ENCODE peak calls at places on chromosomes 3 and 15, in seven cellular contexts. W, Y, O, G, J, T and U are unnamed samples.

GRCh38 chr3:183540501-183541234 is 14.8 kb downstream of the KLHL6 start:
- DNase-seq in W (no peak), Y (no peak), O (no peak), G (no peak), J (no peak), T (no peak), U (no peak)

GRCh38 chr3:85081191-85081895 is 122.6 kb downstream of the CADM2 start:
- DNase-seq in W (no peak), Y (no peak), O (peak), G (no peak), J (no peak), T (no peak), U (no peak)

GRCh38 chr15:60397772-60398445 is at the start of gene ANXA2:
- DNase-seq in W (peak), Y (no peak), O (no peak), G (no peak), J (peak), T (peak), U (peak)

GRCh38 chr15:66878761-66879160 is 176.7 kb downstream of the SMAD6 start:
- DNase-seq in W (no peak), Y (no peak), O (no peak), G (no peak), J (no peak), T (no peak), U (no peak)

GRCh38 chr3:4841783-4842440 is 137.3 kb upstream of the BHLHE40 start:
- DNase-seq in W (no peak), Y (no peak), O (no peak), G (no peak), J (no peak), T (no peak), U (no peak)

GRCh38 chr3:18837137-18837536 is 311.2 kb upstream of the KCNH8 start:
- DNase-seq in W (no peak), Y (no peak), O (no peak), G (no peak), J (no peak), T (no peak), U (no peak)

GRCh38 chr15:79136434-79137046 is 46.0 kb upstream of the RASGRF1 start:
- DNase-seq in W (no peak), Y (no peak), O (no peak), G (no peak), J (no peak), T (no peak), U (no peak)

GRCh38 chr3:100796556-100796955 is 87.3 kb downstream of the TFG start:
- DNase-seq in W (peak), Y (peak), O (no peak), G (no peak), J (no peak), T (no peak), U (peak)

GRCh38 chr3:18062289-18063025 is 320.0 kb upstream of the TBC1D5 start:
- DNase-seq in W (no peak), Y (no peak), O (no peak), G (no peak), J (no peak), T (no peak), U (no peak)

GRCh38 chr3:123067689-123068226 is 933 bp downstream of the PDIA5 start:
- DNase-seq in W (no peak), Y (no peak), O (no peak), G (no peak), J (no peak), T (peak), U (no peak)

GRCh38 chr15:93987068-93987467 is 244.3 kb upstream of the MCTP2 start:
- DNase-seq in W (no peak), Y (no peak), O (no peak), G (no peak), J (no peak), T (no peak), U (no peak)

GRCh38 chr3:171809513-171810277 is 588 bp downstream of the PLD1 start:
- DNase-seq in W (no peak), Y (no peak), O (peak), G (peak), J (peak), T (peak), U (no peak)

GRCh38 chr3:133578548-133579191 is 5.2 kb downstream of the CDV3 start:
- DNase-seq in W (peak), Y (no peak), O (no peak), G (peak), J (peak), T (peak), U (peak)

GRCh38 chr3:143644370-143645089 is 203.7 kb downstream of the SLC9A9 start:
- DNase-seq in W (peak), Y (peak), O (peak), G (peak), J (peak), T (peak), U (peak)

GRCh38 chr3:159911011-159911663 is 77.5 kb upstream of the IL12A start:
- DNase-seq in W (no peak), Y (no peak), O (no peak), G (no peak), J (no peak), T (no peak), U (peak)

GRCh38 chr3:107990433-107990832 is 100.4 kb downstream of the CD47 start:
- DNase-seq in W (no peak), Y (no peak), O (no peak), G (no peak), J (no peak), T (no peak), U (no peak)

GRCh38 chr15:74950078-74951000 is 6.2 kb downstream of the RPP25 start:
- DNase-seq in W (peak), Y (peak), O (no peak), G (peak), J (peak), T (peak), U (peak)

GRCh38 chr3:115040673-115041286 is 106.3 kb downstream of the ZBTB20 start:
- DNase-seq in W (peak), Y (peak), O (no peak), G (peak), J (peak), T (peak), U (peak)

GRCh38 chr3:58683001-58683845 is 16.6 kb upstream of the FAM3D start:
- DNase-seq in W (peak), Y (peak), O (no peak), G (no peak), J (no peak), T (no peak), U (peak)

GRCh38 chr3:81462921-81463320 is 298.5 kb downstream of the GBE1 start:
- DNase-seq in W (no peak), Y (no peak), O (no peak), G (peak), J (no peak), T (no peak), U (no peak)

GRCh38 chr3:10507331-10507730 is 1.9 kb upstream of the ATP2B2 start:
- DNase-seq in W (no peak), Y (no peak), O (no peak), G (no peak), J (no peak), T (no peak), U (no peak)

GRCh38 chr3:10505791-10506585 is 602 bp upstream of the ATP2B2 start:
- DNase-seq in W (no peak), Y (no peak), O (no peak), G (no peak), J (peak), T (no peak), U (no peak)

GRCh38 chr3:10505050-10505790 is at the start of gene ATP2B2:
- DNase-seq in W (no peak), Y (no peak), O (no peak), G (no peak), J (peak), T (no peak), U (no peak)

GRCh38 chr3:10508235-10508618 is 2.8 kb upstream of the ATP2B2 start:
- DNase-seq in W (no peak), Y (no peak), O (no peak), G (peak), J (no peak), T (no peak), U (no peak)

GRCh38 chr3:10506696-10507095 is 1.3 kb upstream of the ATP2B2 start:
- DNase-seq in W (no peak), Y (no peak), O (no peak), G (no peak), J (no peak), T (no peak), U (no peak)
- TF ChIP-seq JUND in W (no peak), Y (no peak), O (no peak), G (no peak), J (no peak), T (no peak), U (no peak)

GRCh38 chr3:74630602-74631001 is 16.1 kb upstream of the CNTN3 start:
- DNase-seq in W (no peak), Y (no peak), O (no peak), G (no peak), J (no peak), T (no peak), U (peak)
- TF ChIP-seq JUND in W (no peak), Y (no peak), O (no peak), G (no peak), J (no peak), T (no peak), U (no peak)

GRCh38 chr3:24493951-24494615 is 567 bp downstream of the THRB start:
- DNase-seq in W (no peak), Y (no peak), O (no peak), G (peak), J (peak), T (peak), U (peak)

GRCh38 chr3:24495334-24495994 is 814 bp upstream of the THRB start:
- DNase-seq in W (peak), Y (no peak), O (no peak), G (peak), J (peak), T (peak), U (peak)

GRCh38 chr3:24494616-24495333 is at the start of gene THRB:
- DNase-seq in W (peak), Y (no peak), O (no peak), G (peak), J (peak), T (peak), U (peak)

GRCh38 chr3:24490151-24490550 is 4.5 kb downstream of the THRB start:
- DNase-seq in W (no peak), Y (no peak), O (no peak), G (peak), J (no peak), T (no peak), U (no peak)

DNA sequence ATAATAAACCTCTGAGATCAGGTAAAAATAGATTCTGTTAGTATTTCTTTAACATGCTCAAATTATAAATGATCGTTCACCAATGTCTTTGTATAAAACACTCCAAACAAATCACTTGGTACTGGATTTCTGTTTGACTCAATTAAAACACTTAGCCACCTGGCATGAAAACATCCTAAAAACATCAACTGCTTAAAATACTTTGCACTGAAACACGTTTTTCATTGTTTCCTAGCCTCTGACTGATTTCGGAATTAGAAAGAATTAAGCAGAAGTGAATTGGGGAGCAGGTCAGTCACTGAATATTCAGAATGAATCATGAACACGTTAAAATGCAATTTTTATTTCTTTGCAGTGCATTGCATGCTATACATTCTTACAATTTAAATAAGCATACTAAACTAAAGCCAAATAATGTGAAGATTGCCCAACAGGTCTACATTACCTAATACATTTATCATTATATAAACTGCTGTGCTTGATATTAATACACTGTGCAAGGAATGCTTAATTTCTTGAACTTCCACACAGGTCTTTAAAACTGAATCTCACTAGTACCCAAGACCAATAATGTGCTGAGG is 1.6 kb downstream of the THRB start:
- DNase-seq in W (no peak), Y (no peak), O (no peak), G (no peak), J (no peak), T (no peak), U (no peak)
- TF ChIP-seq JUND in W (no peak), Y (no peak), O (no peak), G (no peak), J (no peak), T (no peak), U (no peak)

GRCh38 chr15:57859130-57859685 is 152.7 kb downstream of the POLR2M start:
- DNase-seq in W (no peak), Y (no peak), O (no peak), G (no peak), J (no peak), T (no peak), U (no peak)

GRCh38 chr15:57861039-57861638 is 154.6 kb downstream of the POLR2M start:
- DNase-seq in W (peak), Y (peak), O (no peak), G (peak), J (peak), T (peak), U (peak)

GRCh38 chr15:57865294-57865693 is 158.8 kb downstream of the POLR2M start:
- DNase-seq in W (no peak), Y (no peak), O (no peak), G (no peak), J (peak), T (peak), U (peak)

GRCh38 chr15:57862761-57863160 is 156.2 kb downstream of the POLR2M start:
- DNase-seq in W (no peak), Y (no peak), O (no peak), G (no peak), J (no peak), T (no peak), U (no peak)

DNA sequence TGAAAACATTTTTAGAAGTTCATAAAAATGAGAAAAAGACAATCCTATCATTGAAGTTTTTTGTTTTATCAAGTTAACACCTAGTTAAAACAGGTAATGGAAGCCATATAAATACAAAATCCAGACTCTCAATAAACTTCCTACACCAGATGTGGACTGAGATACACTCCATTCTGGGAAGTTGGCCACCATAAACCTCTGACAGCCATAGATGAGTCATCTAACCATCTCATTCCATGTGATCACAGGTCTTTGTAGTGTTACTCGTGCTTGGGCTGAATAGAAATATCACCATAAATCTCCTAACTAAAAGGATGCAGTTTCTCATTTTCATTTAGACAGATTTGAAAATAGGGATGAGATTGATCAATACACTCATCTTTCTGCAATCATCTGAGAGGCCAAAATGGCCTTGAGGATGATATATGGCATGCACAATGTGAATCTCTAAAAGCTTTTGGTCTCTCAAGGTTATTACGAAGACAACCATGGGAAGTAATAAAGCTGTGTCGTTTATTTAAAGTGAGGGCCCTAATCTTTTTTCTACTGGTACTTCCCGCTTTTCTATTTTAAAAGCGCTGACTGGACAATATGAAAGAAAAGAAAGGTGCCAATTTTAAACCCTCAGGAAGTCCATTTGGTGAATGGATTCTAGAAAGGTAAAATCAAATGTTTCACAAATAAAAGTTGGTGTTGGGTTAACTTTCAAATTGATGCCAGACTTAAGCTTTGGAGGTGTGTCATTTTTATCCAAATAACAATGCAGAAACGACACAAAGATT is 155.5 kb downstream of the POLR2M start:
- DNase-seq in W (no peak), Y (no peak), O (no peak), G (no peak), J (no peak), T (no peak), U (no peak)
- TF ChIP-seq JUND in W (no peak), Y (no peak), O (no peak), G (no peak), J (peak), T (peak), U (no peak)

GRCh38 chr3:110296885-110297284 is 774.7 kb upstream of the NECTIN3 start:
- DNase-seq in W (no peak), Y (no peak), O (no peak), G (no peak), J (no peak), T (no peak), U (no peak)
- TF ChIP-seq JUND in W (no peak), Y (no peak), O (no peak), G (no peak), J (no peak), T (no peak), U (no peak)

DNA sequence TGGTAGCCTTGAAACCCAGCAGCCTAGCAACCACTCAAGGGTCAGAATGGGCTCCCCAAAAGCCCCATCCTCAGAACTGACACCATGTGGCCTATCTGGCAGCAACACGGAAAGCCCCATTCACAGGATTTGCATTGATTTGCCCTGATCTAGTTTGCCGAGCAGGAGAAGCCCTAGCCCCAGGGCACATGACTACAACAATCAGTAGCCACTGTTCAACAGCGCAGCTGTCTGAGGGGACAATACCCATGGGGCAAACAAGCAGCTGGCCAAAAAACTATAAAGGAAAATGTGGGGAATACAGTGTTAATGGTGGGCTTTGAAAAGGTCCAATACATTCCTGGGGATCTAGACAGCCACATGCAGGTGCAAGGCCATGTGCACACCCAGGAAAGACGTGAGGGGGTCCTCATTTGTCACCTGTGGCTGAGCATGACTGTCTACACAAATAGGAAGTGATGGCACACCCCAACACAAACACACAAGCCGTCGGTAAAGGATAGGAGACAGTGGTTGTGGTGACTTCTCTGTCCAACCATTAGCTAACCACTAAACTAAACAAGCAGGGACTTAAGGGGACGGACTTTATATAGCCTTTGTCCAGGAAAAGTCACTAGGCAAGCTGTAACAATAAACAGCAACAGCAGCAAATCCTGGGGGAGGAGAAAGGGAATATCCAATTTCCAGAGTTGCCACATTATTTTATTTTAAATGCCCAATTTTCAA is 113.7 kb downstream of the LRIG1 start:
- DNase-seq in W (no peak), Y (peak), O (no peak), G (no peak), J (no peak), T (no peak), U (no peak)
- TF ChIP-seq JUND in W (no peak), Y (no peak), O (no peak), G (no peak), J (no peak), T (no peak), U (no peak)

GRCh38 chr3:127754411-127755304 is 67.7 kb downstream of the MGLL start:
- DNase-seq in W (no peak), Y (peak), O (no peak), G (no peak), J (no peak), T (no peak), U (no peak)
- TF ChIP-seq JUND in W (no peak), Y (no peak), O (no peak), G (no peak), J (no peak), T (no peak), U (no peak)

GRCh38 chr3:99662838-99663570 is 24.6 kb downstream of the COL8A1 start:
- DNase-seq in W (no peak), Y (no peak), O (no peak), G (no peak), J (no peak), T (no peak), U (no peak)

GRCh38 chr3:99656606-99657005 is 18.2 kb downstream of the COL8A1 start:
- DNase-seq in W (no peak), Y (no peak), O (no peak), G (no peak), J (no peak), T (no peak), U (no peak)

GRCh38 chr3:99659965-99660364 is 21.6 kb downstream of the COL8A1 start:
- DNase-seq in W (no peak), Y (no peak), O (no peak), G (no peak), J (no peak), T (no peak), U (no peak)

GRCh38 chr3:99658274-99658673 is 19.9 kb downstream of the COL8A1 start:
- DNase-seq in W (no peak), Y (no peak), O (no peak), G (no peak), J (no peak), T (no peak), U (no peak)

GRCh38 chr3:99659032-99659431 is 20.6 kb downstream of the COL8A1 start:
- DNase-seq in W (no peak), Y (no peak), O (no peak), G (no peak), J (no peak), T (no peak), U (no peak)
- TF ChIP-seq JUND in W (peak), Y (no peak), O (no peak), G (no peak), J (no peak), T (no peak), U (no peak)

DNA sequence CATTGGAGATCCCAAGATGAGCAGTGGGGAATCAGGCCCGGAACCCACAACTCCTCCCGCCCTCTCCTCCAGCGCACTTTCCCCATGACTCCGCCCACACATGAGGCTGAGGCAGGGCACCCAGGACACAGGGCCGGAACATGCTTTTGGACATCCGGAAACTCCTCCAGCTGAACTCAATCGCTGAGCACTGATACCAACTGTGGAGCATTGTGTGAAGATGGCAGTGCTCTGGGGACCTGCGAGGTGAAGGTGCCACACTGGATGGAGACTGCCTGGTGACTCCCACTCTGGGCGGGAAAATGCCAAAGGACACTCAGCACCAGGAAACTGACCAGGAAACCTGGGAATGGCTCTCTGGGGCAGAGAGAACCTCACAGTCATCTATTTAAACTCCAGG is 189.1 kb downstream of the FAM43A start:
- DNase-seq in W (no peak), Y (no peak), O (no peak), G (no peak), J (no peak), T (no peak), U (no peak)
- TF ChIP-seq JUND in W (no peak), Y (no peak), O (no peak), G (no peak), J (no peak), T (no peak), U (no peak)